ENCODE peak calls at places on chromosomes 7 and 10, in four cellular contexts. One of them, this sample, is unnamed.

GRCh38 chr10:54559498-54559897 is 241.5 kb downstream of the PCDH15 start:
- DNase-seq in Peyer's patch: no peak
- DNase-seq in HFF-Myc: no peak
- DNase-seq in prostate gland: no peak
- DNase-seq in this sample: no peak

GRCh38 chr10:119608316-119609155 is 11.8 kb upstream of the TIAL1 start:
- DNase-seq in Peyer's patch: peak; percentile 31
- DNase-seq in HFF-Myc: no peak
- DNase-seq in prostate gland: peak; percentile 58
- DNase-seq in this sample: no peak

GRCh38 chr7:138459300-138460175 is 521 bp upstream of the TRIM24 start:
- DNase-seq in Peyer's patch: peak; percentile 95
- DNase-seq in HFF-Myc: peak; percentile 86
- DNase-seq in prostate gland: peak; percentile 97
- DNase-seq in this sample: peak; percentile 99

GRCh38 chr10:110528224-110528997 is 30.7 kb downstream of the DUSP5 start:
- DNase-seq in Peyer's patch: no peak
- DNase-seq in HFF-Myc: no peak
- DNase-seq in prostate gland: no peak
- DNase-seq in this sample: peak; percentile 46

GRCh38 chr7:31175672-31176071 is 123.6 kb downstream of the ADCYAP1R1 start:
- DNase-seq in Peyer's patch: no peak
- DNase-seq in HFF-Myc: no peak
- DNase-seq in prostate gland: no peak
- DNase-seq in this sample: no peak

GRCh38 chr7:30003098-30003497 is 13.5 kb upstream of the SCRN1 start:
- DNase-seq in Peyer's patch: no peak
- DNase-seq in HFF-Myc: no peak
- DNase-seq in prostate gland: no peak
- DNase-seq in this sample: no peak

GRCh38 chr10:5542100-5542499 is 17.3 kb downstream of the CALML3 start:
- DNase-seq in Peyer's patch: no peak
- DNase-seq in HFF-Myc: no peak
- DNase-seq in prostate gland: no peak
- DNase-seq in this sample: no peak

GRCh38 chr7:100517305-100517704 is 21.7 kb upstream of the AGFG2 start:
- DNase-seq in Peyer's patch: no peak
- DNase-seq in HFF-Myc: no peak
- DNase-seq in prostate gland: no peak
- DNase-seq in this sample: no peak

GRCh38 chr10:1178506-1178905 is 122.3 kb downstream of the WDR37 start:
- DNase-seq in Peyer's patch: no peak
- DNase-seq in HFF-Myc: no peak
- DNase-seq in prostate gland: no peak
- DNase-seq in this sample: no peak

GRCh38 chr7:29565982-29566746 is 2.5 kb downstream of the PRR15 start:
- DNase-seq in Peyer's patch: no peak
- DNase-seq in HFF-Myc: no peak
- DNase-seq in prostate gland: no peak
- DNase-seq in this sample: peak; percentile 75

GRCh38 chr10:119477444-119477843 is 65.1 kb downstream of the RGS10 start:
- DNase-seq in Peyer's patch: no peak
- DNase-seq in HFF-Myc: no peak
- DNase-seq in prostate gland: no peak
- DNase-seq in this sample: no peak

GRCh38 chr7:8277394-8277982 is 15.5 kb upstream of the ICA1 start:
- DNase-seq in Peyer's patch: no peak
- DNase-seq in HFF-Myc: no peak
- DNase-seq in prostate gland: no peak
- DNase-seq in this sample: no peak

GRCh38 chr7:147053761-147054160 is 937.2 kb downstream of the CNTNAP2 start:
- DNase-seq in Peyer's patch: no peak
- DNase-seq in HFF-Myc: no peak
- DNase-seq in prostate gland: no peak
- DNase-seq in this sample: no peak

GRCh38 chr7:155921804-155922506 is 109.7 kb upstream of the SHH start:
- DNase-seq in Peyer's patch: no peak
- DNase-seq in HFF-Myc: no peak
- DNase-seq in prostate gland: peak; percentile 79
- DNase-seq in this sample: no peak

GRCh38 chr10:113897693-113898618 is 43.5 kb downstream of the NHLRC2 start:
- DNase-seq in Peyer's patch: no peak
- DNase-seq in HFF-Myc: no peak
- DNase-seq in prostate gland: no peak
- DNase-seq in this sample: no peak

GRCh38 chr10:4315529-4315928 is 510.5 kb upstream of the AKR1E2 start:
- DNase-seq in Peyer's patch: no peak
- DNase-seq in HFF-Myc: no peak
- DNase-seq in prostate gland: no peak
- DNase-seq in this sample: no peak

GRCh38 chr10:79159785-79160184 is 91.0 kb downstream of the ZMIZ1 start:
- DNase-seq in Peyer's patch: no peak
- DNase-seq in HFF-Myc: no peak
- DNase-seq in prostate gland: no peak
- DNase-seq in this sample: no peak

GRCh38 chr7:157278791-157279678 is 57.8 kb upstream of the DNAJB6 start:
- DNase-seq in Peyer's patch: no peak
- DNase-seq in HFF-Myc: no peak
- DNase-seq in prostate gland: no peak
- DNase-seq in this sample: no peak

GRCh38 chr7:144842377-144842851 is 6.6 kb upstream of the TPK1 start:
- DNase-seq in Peyer's patch: peak; percentile 64
- DNase-seq in HFF-Myc: no peak
- DNase-seq in prostate gland: peak; percentile 51
- DNase-seq in this sample: no peak

GRCh38 chr7:155560196-155560595 is 13.8 kb upstream of the CNPY1 start:
- DNase-seq in Peyer's patch: no peak
- DNase-seq in HFF-Myc: no peak
- DNase-seq in prostate gland: no peak
- DNase-seq in this sample: no peak

GRCh38 chr7:18961997-18962396 is 155.4 kb downstream of the TWIST1 start:
- DNase-seq in Peyer's patch: no peak
- DNase-seq in HFF-Myc: no peak
- DNase-seq in prostate gland: no peak
- DNase-seq in this sample: no peak

GRCh38 chr7:16420329-16420648 is 1.0 kb downstream of the CRPPA start:
- DNase-seq in Peyer's patch: no peak
- DNase-seq in HFF-Myc: no peak
- DNase-seq in prostate gland: no peak
- DNase-seq in this sample: no peak

GRCh38 chr7:24971333-24972165 is 8.4 kb downstream of the OSBPL3 start:
- DNase-seq in Peyer's patch: no peak
- DNase-seq in HFF-Myc: peak; percentile 94
- DNase-seq in prostate gland: no peak
- DNase-seq in this sample: no peak

GRCh38 chr7:5661941-5662340 is 119.5 kb downstream of the RNF216 start:
- DNase-seq in Peyer's patch: no peak
- DNase-seq in HFF-Myc: no peak
- DNase-seq in prostate gland: no peak
- DNase-seq in this sample: no peak

GRCh38 chr10:63262674-63263073 is 129.5 kb downstream of the NRBF2 start:
- DNase-seq in Peyer's patch: no peak
- DNase-seq in HFF-Myc: no peak
- DNase-seq in prostate gland: no peak
- DNase-seq in this sample: no peak

GRCh38 chr10:118045842-118046490 is 775 bp downstream of the RAB11FIP2 start:
- DNase-seq in Peyer's patch: peak; percentile 30
- DNase-seq in HFF-Myc: peak; percentile 21
- DNase-seq in prostate gland: peak; percentile 7
- DNase-seq in this sample: peak; percentile 83

GRCh38 chr7:121547341-121548092 is 151.4 kb upstream of the FAM3C start:
- DNase-seq in Peyer's patch: no peak
- DNase-seq in HFF-Myc: peak; percentile 35
- DNase-seq in prostate gland: no peak
- DNase-seq in this sample: no peak

GRCh38 chr10:79102056-79102874 is 33.5 kb downstream of the ZMIZ1 start:
- DNase-seq in Peyer's patch: no peak
- DNase-seq in HFF-Myc: no peak
- DNase-seq in prostate gland: peak; percentile 37
- DNase-seq in this sample: no peak

GRCh38 chr7:66167773-66168367 is 37.3 kb upstream of the TPST1 start:
- DNase-seq in Peyer's patch: no peak
- DNase-seq in HFF-Myc: no peak
- DNase-seq in prostate gland: no peak
- DNase-seq in this sample: no peak

GRCh38 chr10:3530346-3531096 is 254.5 kb downstream of the KLF6 start:
- DNase-seq in Peyer's patch: no peak
- DNase-seq in HFF-Myc: no peak
- DNase-seq in prostate gland: no peak
- DNase-seq in this sample: no peak

GRCh38 chr7:106273009-106273695 is 11.6 kb downstream of the NAMPT start:
- DNase-seq in Peyer's patch: no peak
- DNase-seq in HFF-Myc: no peak
- DNase-seq in prostate gland: no peak
- DNase-seq in this sample: no peak

GRCh38 chr10:99531026-99531695 is 1.6 kb upstream of the NKX2-3 start:
- DNase-seq in Peyer's patch: no peak
- DNase-seq in HFF-Myc: no peak
- DNase-seq in prostate gland: no peak
- DNase-seq in this sample: no peak

GRCh38 chr10:43113201-43113893 is 24.9 kb upstream of the CSGALNACT2 start:
- DNase-seq in Peyer's patch: no peak
- DNase-seq in HFF-Myc: no peak
- DNase-seq in prostate gland: no peak
- DNase-seq in this sample: no peak

GRCh38 chr7:3267928-3268690 is 32.9 kb upstream of the SDK1 start:
- DNase-seq in Peyer's patch: no peak
- DNase-seq in HFF-Myc: peak; percentile 87
- DNase-seq in prostate gland: no peak
- DNase-seq in this sample: no peak

DNA sequence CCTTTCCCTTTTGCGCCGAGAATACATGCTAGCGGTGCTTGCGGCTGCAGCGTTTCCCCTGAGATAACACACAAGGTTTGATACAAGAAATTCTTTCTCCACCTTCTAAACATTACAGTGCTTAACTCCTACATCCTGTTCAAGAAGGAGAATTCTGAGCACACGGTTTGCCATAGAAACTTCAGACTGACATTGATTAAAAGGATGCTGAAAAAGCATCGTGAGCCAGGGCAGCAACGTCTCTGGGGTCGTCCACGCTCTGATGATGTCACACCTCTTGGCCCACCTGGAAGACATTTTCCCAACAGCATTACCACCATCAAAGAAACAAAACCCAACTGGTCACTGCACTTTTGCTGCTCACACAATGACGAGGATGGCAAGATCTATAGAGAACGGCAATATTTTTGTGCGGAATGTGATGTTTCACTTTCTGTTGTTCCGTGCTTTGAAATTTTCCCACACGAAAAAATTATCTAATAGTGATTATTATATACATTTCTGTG is 26.9 kb upstream of the PRSS1 start:
- DNase-seq in Peyer's patch: no peak
- DNase-seq in HFF-Myc: no peak
- DNase-seq in prostate gland: no peak
- DNase-seq in this sample: no peak
- H3K4me3 ChIP-seq in Peyer's patch: no peak overlapping the region
- H3K4me3 ChIP-seq in HFF-Myc: no peak overlapping the region
- H3K4me3 ChIP-seq in prostate gland: no peak overlapping the region
- H3K4me3 ChIP-seq in this sample: no peak overlapping the region

GRCh38 chr7:78151229-78151628 is 352.7 kb downstream of the PHTF2 start:
- DNase-seq in Peyer's patch: no peak
- DNase-seq in HFF-Myc: no peak
- DNase-seq in prostate gland: no peak
- DNase-seq in this sample: no peak
- H3K4me3 ChIP-seq in Peyer's patch: no peak overlapping the region
- H3K4me3 ChIP-seq in HFF-Myc: no peak overlapping the region
- H3K4me3 ChIP-seq in prostate gland: no peak overlapping the region
- H3K4me3 ChIP-seq in this sample: no peak overlapping the region

GRCh38 chr10:91907033-91907594 is 2.2 kb downstream of the FGFBP3 start:
- DNase-seq in Peyer's patch: no peak
- DNase-seq in HFF-Myc: no peak
- DNase-seq in prostate gland: no peak
- DNase-seq in this sample: no peak
- H3K4me3 ChIP-seq in Peyer's patch: no peak overlapping the region
- H3K4me3 ChIP-seq in HFF-Myc: peak overlapping the region; percentile 64
- H3K4me3 ChIP-seq in prostate gland: no peak overlapping the region
- H3K4me3 ChIP-seq in this sample: peak overlapping the region; percentile 73

GRCh38 chr10:58578366-58578765 is 65.7 kb downstream of the BICC1 start:
- DNase-seq in Peyer's patch: no peak
- DNase-seq in HFF-Myc: no peak
- DNase-seq in prostate gland: no peak
- DNase-seq in this sample: no peak
- H3K4me3 ChIP-seq in Peyer's patch: no peak overlapping the region
- H3K4me3 ChIP-seq in HFF-Myc: no peak overlapping the region
- H3K4me3 ChIP-seq in prostate gland: no peak overlapping the region
- H3K4me3 ChIP-seq in this sample: no peak overlapping the region

GRCh38 chr10:47379445-47379785 is 4.7 kb downstream of the ZNF488 start:
- DNase-seq in Peyer's patch: no peak
- DNase-seq in HFF-Myc: no peak
- DNase-seq in prostate gland: no peak
- DNase-seq in this sample: peak; percentile 63
- H3K4me3 ChIP-seq in Peyer's patch: no peak overlapping the region
- H3K4me3 ChIP-seq in HFF-Myc: no peak overlapping the region
- H3K4me3 ChIP-seq in prostate gland: no peak overlapping the region
- H3K4me3 ChIP-seq in this sample: no peak overlapping the region

GRCh38 chr10:30855131-30855530 is 176.5 kb downstream of the ZNF438 start:
- DNase-seq in Peyer's patch: no peak
- DNase-seq in HFF-Myc: no peak
- DNase-seq in prostate gland: no peak
- DNase-seq in this sample: no peak

GRCh38 chr10:30861976-30862375 is 169.7 kb downstream of the ZNF438 start:
- DNase-seq in Peyer's patch: no peak
- DNase-seq in HFF-Myc: no peak
- DNase-seq in prostate gland: no peak
- DNase-seq in this sample: no peak

GRCh38 chr10:30861217-30861616 is 170.4 kb downstream of the ZNF438 start:
- DNase-seq in Peyer's patch: no peak
- DNase-seq in HFF-Myc: no peak
- DNase-seq in prostate gland: no peak
- DNase-seq in this sample: no peak

GRCh38 chr10:30857803-30858202 is 173.9 kb downstream of the ZNF438 start:
- DNase-seq in Peyer's patch: no peak
- DNase-seq in HFF-Myc: peak; percentile 15
- DNase-seq in prostate gland: no peak
- DNase-seq in this sample: no peak

DNA sequence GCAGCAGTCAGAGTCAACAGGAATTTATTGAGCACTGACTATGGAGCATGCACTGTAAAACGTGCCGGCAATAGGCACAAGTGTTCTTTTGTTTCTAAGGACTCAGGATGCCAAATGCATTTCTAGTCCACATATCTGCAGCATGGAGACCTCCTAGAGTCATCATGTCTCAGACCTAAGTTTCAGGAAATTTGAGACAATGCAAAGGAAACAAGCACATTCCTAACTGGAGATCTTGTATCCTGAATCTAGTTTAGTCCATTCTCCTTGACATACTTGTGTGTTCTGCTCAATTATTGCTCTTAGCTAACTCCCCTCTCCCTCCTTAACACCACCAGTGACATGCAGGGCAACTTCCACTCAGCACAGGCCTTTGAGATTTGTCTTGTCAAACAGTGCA is 173.2 kb downstream of the ZNF438 start:
- DNase-seq in Peyer's patch: no peak
- DNase-seq in HFF-Myc: no peak
- DNase-seq in prostate gland: no peak
- DNase-seq in this sample: no peak
- H3K4me3 ChIP-seq in Peyer's patch: no peak overlapping the region
- H3K4me3 ChIP-seq in HFF-Myc: no peak overlapping the region
- H3K4me3 ChIP-seq in prostate gland: no peak overlapping the region
- H3K4me3 ChIP-seq in this sample: no peak overlapping the region

This sample was measured in coronary artery.